ENCODE peak calls at places on chromosomes 12 and 14, in six cellular contexts. One of them, this sample, is unnamed.

GRCh38 chr12:2853626-2854025 is 3.2 kb downstream of the TEX52 start:
- DNase-seq in sigmoid colon: peak; percentile 92
- DNase-seq in A549: peak; percentile 92
- DNase-seq in suprapubic skin: peak; percentile 83
- DNase-seq in tibial nerve: peak; percentile 82
- DNase-seq in ovary: peak; percentile 92
- DNase-seq in this sample: peak; percentile 80

GRCh38 chr12:91804533-91804932 is 341.1 kb downstream of the BTG1 start:
- DNase-seq in sigmoid colon: no peak
- DNase-seq in A549: no peak
- DNase-seq in tibial nerve: no peak
- DNase-seq in suprapubic skin: no peak
- DNase-seq in ovary: no peak
- DNase-seq in this sample: no peak

GRCh38 chr12:3040663-3041544 is 36.3 kb upstream of the TSPAN9 start:
- DNase-seq in ovary: no peak
- DNase-seq in suprapubic skin: no peak
- DNase-seq in sigmoid colon: no peak
- DNase-seq in tibial nerve: no peak
- DNase-seq in A549: no peak
- DNase-seq in this sample: no peak

GRCh38 chr12:8665729-8666128 is 3.1 kb upstream of the MFAP5 start:
- DNase-seq in sigmoid colon: no peak
- DNase-seq in A549: no peak
- DNase-seq in ovary: no peak
- DNase-seq in tibial nerve: no peak
- DNase-seq in suprapubic skin: no peak
- DNase-seq in this sample: no peak

GRCh38 chr14:64507376-64508156 is 3.0 kb downstream of the ZBTB1 start:
- DNase-seq in ovary: no peak
- DNase-seq in suprapubic skin: no peak
- DNase-seq in A549: peak; percentile 21
- DNase-seq in tibial nerve: no peak
- DNase-seq in sigmoid colon: no peak
- DNase-seq in this sample: no peak

GRCh38 chr12:27497446-27497845 is 26.6 kb upstream of the PPFIBP1 start:
- DNase-seq in suprapubic skin: no peak
- DNase-seq in sigmoid colon: no peak
- DNase-seq in ovary: no peak
- DNase-seq in A549: no peak
- DNase-seq in tibial nerve: no peak
- DNase-seq in this sample: no peak

GRCh38 chr14:99374964-99375363 is 103.0 kb upstream of the BCL11B start:
- DNase-seq in sigmoid colon: no peak
- DNase-seq in suprapubic skin: peak; percentile 17
- DNase-seq in tibial nerve: no peak
- DNase-seq in ovary: no peak
- DNase-seq in A549: no peak
- DNase-seq in this sample: no peak

GRCh38 chr14:104321151-104322130 is 183.1 kb downstream of the KIF26A start:
- DNase-seq in ovary: peak; percentile 47
- DNase-seq in tibial nerve: no peak
- DNase-seq in suprapubic skin: peak; percentile 48
- DNase-seq in A549: no peak
- DNase-seq in sigmoid colon: peak; percentile 65
- DNase-seq in this sample: peak; percentile 8

GRCh38 chr12:6548556-6549378 is 7.1 kb downstream of the IFFO1 start:
- DNase-seq in sigmoid colon: peak; percentile 70
- DNase-seq in tibial nerve: no peak
- DNase-seq in suprapubic skin: no peak
- DNase-seq in A549: no peak
- DNase-seq in ovary: peak; percentile 25
- DNase-seq in this sample: no peak

GRCh38 chr14:92551066-92551841 is 37.7 kb downstream of the RIN3 start:
- DNase-seq in suprapubic skin: no peak
- DNase-seq in ovary: no peak
- DNase-seq in sigmoid colon: no peak
- DNase-seq in A549: no peak
- DNase-seq in tibial nerve: no peak
- DNase-seq in this sample: no peak

GRCh38 chr14:103130965-103131364 is 7.7 kb downstream of the TNFAIP2 start:
- DNase-seq in tibial nerve: no peak
- DNase-seq in suprapubic skin: no peak
- DNase-seq in ovary: peak; percentile 78
- DNase-seq in sigmoid colon: peak; percentile 89
- DNase-seq in A549: no peak
- DNase-seq in this sample: no peak

GRCh38 chr12:89642959-89643358 is 65.7 kb downstream of the ATP2B1 start:
- DNase-seq in ovary: no peak
- DNase-seq in A549: no peak
- DNase-seq in tibial nerve: no peak
- DNase-seq in sigmoid colon: no peak
- DNase-seq in suprapubic skin: no peak
- DNase-seq in this sample: no peak

GRCh38 chr14:74429221-74429691 is 3.2 kb upstream of the SYNDIG1L start:
- DNase-seq in ovary: no peak
- DNase-seq in suprapubic skin: no peak
- DNase-seq in tibial nerve: no peak
- DNase-seq in A549: no peak
- DNase-seq in sigmoid colon: no peak
- DNase-seq in this sample: no peak

GRCh38 chr14:67533754-67534085 is 630 bp downstream of the PLEKHH1 start:
- DNase-seq in suprapubic skin: no peak
- DNase-seq in tibial nerve: no peak
- DNase-seq in ovary: no peak
- DNase-seq in sigmoid colon: peak; percentile 50
- DNase-seq in A549: no peak
- DNase-seq in this sample: no peak

GRCh38 chr12:52469853-52470252 is 3.8 kb downstream of the KRT6C start:
- DNase-seq in ovary: no peak
- DNase-seq in suprapubic skin: no peak
- DNase-seq in sigmoid colon: no peak
- DNase-seq in tibial nerve: no peak
- DNase-seq in A549: no peak
- DNase-seq in this sample: no peak

GRCh38 chr12:6778212-6778570 is 5.9 kb downstream of the LAG3 start:
- DNase-seq in suprapubic skin: no peak
- DNase-seq in sigmoid colon: peak; percentile 91
- DNase-seq in ovary: peak; percentile 70
- DNase-seq in tibial nerve: no peak
- DNase-seq in A549: no peak
- DNase-seq in this sample: no peak

GRCh38 chr12:31650927-31651326 is 8.6 kb upstream of the ETFBKMT start:
- DNase-seq in ovary: no peak
- DNase-seq in tibial nerve: no peak
- DNase-seq in sigmoid colon: no peak
- DNase-seq in suprapubic skin: no peak
- DNase-seq in A549: no peak
- DNase-seq in this sample: peak; percentile 24

DNA sequence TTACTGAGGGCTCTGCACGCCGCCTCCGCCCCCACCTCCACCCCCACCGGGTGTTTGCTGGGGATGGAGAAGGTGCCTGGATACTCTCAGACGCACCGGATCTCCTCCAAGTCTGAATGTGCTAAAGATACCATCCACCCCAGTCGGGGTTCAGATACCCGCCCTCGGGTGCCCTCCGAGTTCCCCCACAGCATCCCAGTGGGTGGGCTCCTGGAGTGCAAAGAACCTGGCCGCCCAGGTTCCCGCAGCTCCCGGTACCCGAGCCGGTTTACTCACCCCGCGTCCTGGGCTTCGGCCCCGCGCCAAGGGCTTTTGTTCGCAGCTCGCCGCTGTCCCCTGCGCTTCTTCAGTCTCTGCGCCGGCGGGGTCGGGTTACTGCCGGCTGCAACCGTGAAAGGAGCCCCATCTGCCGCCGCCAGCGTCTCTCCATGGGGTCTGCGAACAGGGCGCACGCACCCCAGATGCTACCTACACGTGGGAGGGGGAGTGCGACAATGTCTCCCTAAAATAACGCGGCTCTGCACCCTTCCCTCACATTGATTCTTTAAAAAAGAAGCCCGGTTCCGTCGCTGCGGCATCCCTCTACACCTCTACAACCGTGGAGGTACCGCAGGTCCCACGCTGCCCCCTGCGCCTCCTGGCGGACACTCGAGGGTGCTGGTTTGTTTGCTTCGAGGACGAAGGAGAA is at the start of gene CCDC177:
- DNase-seq in sigmoid colon: no peak
- DNase-seq in tibial nerve: no peak
- DNase-seq in A549: peak; percentile 77
- DNase-seq in suprapubic skin: no peak
- DNase-seq in ovary: peak; percentile 53
- DNase-seq in this sample: peak; percentile 71
- H3K4me3 ChIP-seq in sigmoid colon: peak within 1 kb of the TSS; percentile 46
- H3K4me3 ChIP-seq in tibial nerve: no peak within 1 kb of the TSS
- H3K4me3 ChIP-seq in A549: peak within 1 kb of the TSS; percentile 30
- H3K4me3 ChIP-seq in suprapubic skin: peak within 1 kb of the TSS; percentile 55
- H3K4me3 ChIP-seq in ovary: no peak within 1 kb of the TSS
- H3K4me3 ChIP-seq in this sample: peak within 1 kb of the TSS; percentile 44

DNA sequence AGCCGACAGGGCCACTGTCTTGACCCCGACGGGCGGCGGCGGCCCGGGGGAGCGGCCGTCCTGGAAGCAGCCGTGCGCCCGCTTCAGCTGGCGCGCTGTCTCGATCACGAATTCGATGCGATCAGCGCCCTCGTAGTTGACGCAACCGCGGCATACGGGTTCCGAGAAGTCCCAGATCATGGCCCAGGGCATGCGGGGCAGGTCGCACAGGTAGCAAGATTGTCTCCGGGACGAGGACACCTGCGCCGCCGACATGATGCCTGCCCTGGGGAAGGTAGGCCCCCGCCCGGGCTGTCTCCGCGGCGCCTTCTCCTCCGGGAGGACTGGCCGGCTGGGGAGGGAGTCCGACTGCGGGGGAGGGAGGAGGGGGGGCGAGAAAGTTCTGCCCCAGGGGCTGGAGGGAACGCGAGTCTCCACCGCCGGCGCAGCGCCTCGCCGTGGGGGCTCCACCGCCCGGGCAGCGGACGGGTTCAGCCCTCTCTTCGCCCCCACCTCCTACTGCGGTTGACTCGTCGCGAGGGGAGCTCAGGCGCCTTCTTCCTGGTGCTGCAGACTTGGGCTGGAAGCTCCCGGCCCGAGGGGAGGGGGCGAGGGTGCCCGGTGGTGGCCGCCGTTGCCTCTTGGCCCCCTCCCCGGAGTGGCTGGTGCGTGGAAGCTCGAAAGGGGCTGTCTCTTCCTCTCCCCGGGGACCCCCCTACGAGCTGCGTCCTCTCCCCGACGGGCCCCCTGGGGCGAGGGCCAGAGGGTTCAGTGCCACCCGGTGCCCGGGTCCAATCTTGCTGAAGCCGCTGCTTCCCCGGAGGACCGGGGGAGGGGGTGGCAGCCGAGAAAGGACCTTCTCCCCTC is 747 bp downstream of the IRF2BPL start:
- DNase-seq in tibial nerve: no peak
- DNase-seq in A549: peak; percentile 65
- DNase-seq in suprapubic skin: peak; percentile 85
- DNase-seq in sigmoid colon: peak; percentile 92
- DNase-seq in ovary: peak; percentile 89
- DNase-seq in this sample: peak; percentile 64
- TF ChIP-seq CTCF in tibial nerve: peak; percentile 13
- TF ChIP-seq CTCF in A549: no peak
- TF ChIP-seq CTCF in suprapubic skin: no peak
- TF ChIP-seq CTCF in sigmoid colon: no peak
- TF ChIP-seq CTCF in ovary: no peak
- TF ChIP-seq CTCF in this sample: no peak

DNA sequence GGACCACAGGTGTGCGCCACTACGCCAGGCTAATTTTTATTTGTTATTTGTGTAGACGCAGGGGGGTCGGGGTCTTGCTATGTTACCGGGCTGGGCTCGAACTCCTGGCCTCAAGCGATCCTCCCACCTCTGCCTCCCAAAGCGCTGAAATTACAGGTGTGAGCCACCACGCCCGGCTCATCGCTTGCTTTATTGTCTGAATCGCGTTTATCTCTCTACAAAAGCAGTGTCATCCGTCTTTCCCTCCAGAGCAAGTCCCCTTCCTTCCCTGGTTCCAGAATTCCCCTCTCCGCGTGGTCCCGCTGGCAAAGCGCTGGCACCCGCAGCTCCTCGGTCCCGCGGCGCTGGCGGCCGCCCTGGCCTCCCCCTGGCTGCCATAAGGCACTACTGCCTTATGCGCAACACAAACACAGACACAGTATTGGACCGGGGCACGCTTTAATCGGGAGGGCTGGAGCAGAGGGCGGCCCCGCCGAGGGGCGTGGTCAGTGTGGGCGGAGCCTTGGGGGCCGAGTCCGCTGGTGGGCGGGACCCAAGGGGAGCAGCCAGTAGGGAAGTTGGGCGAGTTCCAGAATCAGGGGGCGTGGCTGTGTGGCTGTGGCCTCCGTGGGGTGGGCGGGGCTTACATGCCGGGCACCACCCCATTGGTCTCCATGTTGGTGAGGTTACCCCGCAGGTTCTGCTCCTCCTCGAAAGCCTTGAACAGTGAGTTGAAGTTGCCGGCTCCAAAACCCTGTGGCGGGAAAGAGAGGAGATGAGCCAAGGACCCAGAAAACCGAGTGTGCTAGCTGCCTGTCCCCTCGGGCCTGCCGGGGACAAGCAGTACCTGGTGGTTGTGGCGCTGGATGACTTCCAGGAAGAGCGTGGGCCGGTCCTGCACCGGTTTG is 19.3 kb downstream of the HPD start:
- DNase-seq in A549: peak; percentile 96
- DNase-seq in ovary: peak; percentile 100
- DNase-seq in suprapubic skin: peak; percentile 99
- DNase-seq in sigmoid colon: peak; percentile 100
- DNase-seq in tibial nerve: peak; percentile 100
- DNase-seq in this sample: peak; percentile 100
- TF ChIP-seq EP300 in A549: no peak
- TF ChIP-seq EP300 in ovary: no peak
- TF ChIP-seq EP300 in suprapubic skin: no peak
- TF ChIP-seq EP300 in sigmoid colon: no peak
- TF ChIP-seq EP300 in tibial nerve: peak; percentile 58
- TF ChIP-seq EP300 in this sample: no peak

GRCh38 chr12:122499991-122500684 is 594 bp downstream of the ZCCHC8 start:
- DNase-seq in tibial nerve: peak; percentile 53
- DNase-seq in suprapubic skin: peak; percentile 77
- DNase-seq in sigmoid colon: peak; percentile 84
- DNase-seq in ovary: peak; percentile 56
- DNase-seq in A549: peak; percentile 48
- DNase-seq in this sample: peak; percentile 54

GRCh38 chr12:122500685-122501488 is at the start of gene ZCCHC8:
- DNase-seq in A549: peak; percentile 98
- DNase-seq in ovary: peak; percentile 94
- DNase-seq in tibial nerve: peak; percentile 93
- DNase-seq in sigmoid colon: peak; percentile 98
- DNase-seq in suprapubic skin: peak; percentile 98
- DNase-seq in this sample: peak; percentile 97

GRCh38 chr12:122491991-122492390 is 8.7 kb downstream of the ZCCHC8 start:
- DNase-seq in suprapubic skin: no peak
- DNase-seq in sigmoid colon: no peak
- DNase-seq in ovary: no peak
- DNase-seq in A549: no peak
- DNase-seq in tibial nerve: no peak
- DNase-seq in this sample: no peak

DNA sequence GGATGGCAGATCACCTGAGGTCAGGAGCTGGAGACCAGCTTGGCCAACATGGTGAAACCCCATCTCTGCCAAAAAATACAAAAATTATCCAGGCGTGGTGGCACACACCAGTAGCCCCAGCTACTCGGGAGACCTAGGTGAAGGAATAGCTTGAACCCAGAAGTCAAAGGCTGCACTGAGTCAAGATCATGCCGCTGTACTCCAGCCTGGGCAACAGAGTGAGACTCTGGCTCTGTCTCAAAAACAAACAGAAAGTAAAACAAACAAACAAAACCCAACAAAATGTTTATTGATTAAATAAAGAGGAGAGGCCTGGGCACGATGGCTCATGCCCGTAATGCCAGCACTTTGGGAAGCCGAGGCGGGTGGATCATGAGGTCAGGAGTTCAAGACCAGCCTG is 5.5 kb downstream of the ZCCHC8 start:
- DNase-seq in tibial nerve: no peak
- DNase-seq in sigmoid colon: no peak
- DNase-seq in ovary: no peak
- DNase-seq in A549: no peak
- DNase-seq in suprapubic skin: no peak
- DNase-seq in this sample: no peak
- H3K4me3 ChIP-seq in tibial nerve: no peak overlapping the region
- H3K4me3 ChIP-seq in sigmoid colon: no peak overlapping the region
- H3K4me3 ChIP-seq in ovary: no peak overlapping the region
- H3K4me3 ChIP-seq in A549: no peak overlapping the region
- H3K4me3 ChIP-seq in suprapubic skin: no peak overlapping the region
- H3K4me3 ChIP-seq in this sample: no peak overlapping the region

This sample was measured in stomach.